ENCODE peak calls at places on chromosome 22, in nine cellular contexts. One of them, this sample, is unnamed.

GRCh38 chr22:26550498-26551033 is 38.3 kb upstream of the TFIP11 start:
- DNase-seq in NCI-H1092 treated with DMSO at 0.1 percent for 48 hours: no peak
- DNase-seq in posterior vena cava: peak
- DNase-seq in skeletal muscle cell: peak
- DNase-seq in fibroblast of pulmonary artery: peak
- DNase-seq in body of pancreas: peak
- DNase-seq in NCI-H1417: no peak
- DNase-seq in transverse colon: no peak
- DNase-seq in iPS-NIHi11: peak
- DNase-seq in this sample: peak

GRCh38 chr22:27718186-27719032 is 83.1 kb downstream of the MN1 start:
- DNase-seq in NCI-H1092 treated with DMSO at 0.1 percent for 48 hours: no peak
- DNase-seq in posterior vena cava: peak
- DNase-seq in skeletal muscle cell: peak
- DNase-seq in fibroblast of pulmonary artery: peak
- DNase-seq in body of pancreas: peak
- DNase-seq in NCI-H1417: no peak
- DNase-seq in transverse colon: peak
- DNase-seq in iPS-NIHi11: peak
- DNase-seq in this sample: no peak

GRCh38 chr22:29739346-29739875 is 19.6 kb downstream of the CABP7 start:
- DNase-seq in NCI-H1092 treated with DMSO at 0.1 percent for 48 hours: no peak
- DNase-seq in posterior vena cava: no peak
- DNase-seq in skeletal muscle cell: no peak
- DNase-seq in fibroblast of pulmonary artery: no peak
- DNase-seq in body of pancreas: no peak
- DNase-seq in NCI-H1417: no peak
- DNase-seq in transverse colon: no peak
- DNase-seq in iPS-NIHi11: no peak
- DNase-seq in this sample: no peak

GRCh38 chr22:46812786-46813185 is 50.3 kb downstream of the TBC1D22A start:
- DNase-seq in NCI-H1092 treated with DMSO at 0.1 percent for 48 hours: no peak
- DNase-seq in posterior vena cava: no peak
- DNase-seq in skeletal muscle cell: no peak
- DNase-seq in fibroblast of pulmonary artery: no peak
- DNase-seq in body of pancreas: no peak
- DNase-seq in NCI-H1417: no peak
- DNase-seq in transverse colon: no peak
- DNase-seq in iPS-NIHi11: no peak
- DNase-seq in this sample: no peak

GRCh38 chr22:21960200-21961126 is 7.8 kb upstream of the PPM1F start:
- DNase-seq in NCI-H1092 treated with DMSO at 0.1 percent for 48 hours: no peak
- DNase-seq in posterior vena cava: no peak
- DNase-seq in skeletal muscle cell: no peak
- DNase-seq in fibroblast of pulmonary artery: no peak
- DNase-seq in body of pancreas: no peak
- DNase-seq in NCI-H1417: no peak
- DNase-seq in transverse colon: no peak
- DNase-seq in iPS-NIHi11: no peak
- DNase-seq in this sample: no peak

GRCh38 chr22:49052023-49052538 is 775.6 kb downstream of the BRD1 start:
- DNase-seq in NCI-H1092 treated with DMSO at 0.1 percent for 48 hours: no peak
- DNase-seq in posterior vena cava: peak
- DNase-seq in skeletal muscle cell: no peak
- DNase-seq in fibroblast of pulmonary artery: no peak
- DNase-seq in body of pancreas: no peak
- DNase-seq in NCI-H1417: no peak
- DNase-seq in transverse colon: no peak
- DNase-seq in iPS-NIHi11: no peak
- DNase-seq in this sample: no peak

GRCh38 chr22:30605449-30606110 is 1.4 kb upstream of the TCN2 start:
- DNase-seq in NCI-H1092 treated with DMSO at 0.1 percent for 48 hours: peak
- DNase-seq in posterior vena cava: no peak
- DNase-seq in skeletal muscle cell: no peak
- DNase-seq in fibroblast of pulmonary artery: peak
- DNase-seq in body of pancreas: peak
- DNase-seq in NCI-H1417: peak
- DNase-seq in transverse colon: peak
- DNase-seq in iPS-NIHi11: peak
- DNase-seq in this sample: no peak

GRCh38 chr22:21044931-21045584 is 688 bp upstream of the LRRC74B start:
- DNase-seq in NCI-H1092 treated with DMSO at 0.1 percent for 48 hours: peak
- DNase-seq in posterior vena cava: peak
- DNase-seq in skeletal muscle cell: peak
- DNase-seq in fibroblast of pulmonary artery: peak
- DNase-seq in body of pancreas: peak
- DNase-seq in NCI-H1417: peak
- DNase-seq in transverse colon: no peak
- DNase-seq in iPS-NIHi11: no peak
- DNase-seq in this sample: no peak

GRCh38 chr22:37496651-37497599 is 10.7 kb upstream of the MFNG start:
- DNase-seq in NCI-H1092 treated with DMSO at 0.1 percent for 48 hours: no peak
- DNase-seq in posterior vena cava: no peak
- DNase-seq in skeletal muscle cell: peak
- DNase-seq in fibroblast of pulmonary artery: peak
- DNase-seq in body of pancreas: no peak
- DNase-seq in NCI-H1417: no peak
- DNase-seq in transverse colon: no peak
- DNase-seq in iPS-NIHi11: peak
- DNase-seq in this sample: no peak

GRCh38 chr22:47192651-47193437 is 430.4 kb downstream of the TBC1D22A start:
- DNase-seq in NCI-H1092 treated with DMSO at 0.1 percent for 48 hours: no peak
- DNase-seq in posterior vena cava: peak
- DNase-seq in skeletal muscle cell: no peak
- DNase-seq in fibroblast of pulmonary artery: no peak
- DNase-seq in body of pancreas: no peak
- DNase-seq in NCI-H1417: no peak
- DNase-seq in transverse colon: peak
- DNase-seq in iPS-NIHi11: peak
- DNase-seq in this sample: no peak

GRCh38 chr22:38180841-38181452 is 683 bp downstream of the PLA2G6 start:
- DNase-seq in NCI-H1092 treated with DMSO at 0.1 percent for 48 hours: peak
- DNase-seq in posterior vena cava: no peak
- DNase-seq in skeletal muscle cell: no peak
- DNase-seq in fibroblast of pulmonary artery: peak
- DNase-seq in body of pancreas: peak
- DNase-seq in NCI-H1417: peak
- DNase-seq in transverse colon: peak
- DNase-seq in iPS-NIHi11: no peak
- DNase-seq in this sample: no peak

GRCh38 chr22:45717787-45718186 is 46.2 kb downstream of the ATXN10 start:
- DNase-seq in NCI-H1092 treated with DMSO at 0.1 percent for 48 hours: no peak
- DNase-seq in posterior vena cava: no peak
- DNase-seq in skeletal muscle cell: no peak
- DNase-seq in fibroblast of pulmonary artery: peak
- DNase-seq in body of pancreas: no peak
- DNase-seq in NCI-H1417: no peak
- DNase-seq in transverse colon: no peak
- DNase-seq in iPS-NIHi11: no peak
- DNase-seq in this sample: no peak

GRCh38 chr22:49179886-49180682 is 647.6 kb downstream of the BRD1 start:
- DNase-seq in NCI-H1092 treated with DMSO at 0.1 percent for 48 hours: no peak
- DNase-seq in posterior vena cava: no peak
- DNase-seq in skeletal muscle cell: no peak
- DNase-seq in fibroblast of pulmonary artery: no peak
- DNase-seq in body of pancreas: no peak
- DNase-seq in NCI-H1417: no peak
- DNase-seq in transverse colon: no peak
- DNase-seq in iPS-NIHi11: no peak
- DNase-seq in this sample: no peak